ENCODE peak calls at places on chromosomes 1 and 21, in eight cellular contexts. P is stimulated activated CD4-positive, alpha-beta T cell treated with anti-CD3 and anti-CD28 coated beads, Interleukin-1b, Interleukin-23, amount 100 ng/mL, for 1 hour; Z is Daoy; R is KG1; U is HS-5; M is NCI-H1105; V is activated T-helper 1 cell treated with Interleukin-2 at 50 U/mL for 16 hours; T is COLO829. W is an unnamed sample.

GRCh38 chr21:35940074-35940927 is 120.0 kb downstream of the SETD4 start:
- DNase-seq in Z (peak), V (no peak), R (peak), U (peak), M (peak), P (no peak), T (peak), W (peak)

GRCh38 chr1:197776348-197777082 is 1.2 kb upstream of the DENND1B start:
- DNase-seq in T (no peak), Z (peak), P (no peak), R (peak), U (peak), M (no peak), V (no peak), W (peak)

GRCh38 chr1:15272782-15273127 is 25.7 kb downstream of the FHAD1 start:
- DNase-seq in V (no peak), Z (no peak), R (no peak), M (no peak), P (no peak), U (no peak), T (no peak), W (no peak)

GRCh38 chr1:232057217-232057895 is 430.8 kb downstream of the DISC1 start:
- DNase-seq in Z (no peak), R (no peak), M (no peak), T (no peak), U (no peak), V (no peak), P (no peak), W (peak)

GRCh38 chr1:162080472-162081015 is 11.1 kb downstream of the NOS1AP start:
- DNase-seq in V (no peak), R (no peak), Z (no peak), M (peak), P (no peak), T (no peak), U (no peak), W (no peak)

GRCh38 chr1:110234691-110235090 is 24.6 kb downstream of the KCNC4 start:
- DNase-seq in R (no peak), V (no peak), Z (peak), M (no peak), T (no peak), P (no peak), U (no peak), W (no peak)

GRCh38 chr1:116726872-116727271 is 27.4 kb upstream of the CD2 start:
- DNase-seq in U (no peak), V (no peak), T (no peak), P (no peak), Z (no peak), R (no peak), M (no peak), W (no peak)

GRCh38 chr1:200732438-200732837 is 6.3 kb upstream of the CAMSAP2 start:
- DNase-seq in M (no peak), R (no peak), U (no peak), Z (no peak), P (no peak), V (no peak), T (no peak), W (no peak)

GRCh38 chr1:22104865-22105437 is 37.9 kb downstream of the WNT4 start:
- DNase-seq in T (no peak), P (no peak), M (no peak), R (no peak), U (no peak), Z (no peak), V (peak), W (no peak)

GRCh38 chr1:77514871-77515776 is 167.3 kb downstream of the ZZZ3 start:
- DNase-seq in R (no peak), M (no peak), V (no peak), U (peak), P (no peak), T (no peak), Z (peak), W (no peak)

GRCh38 chr1:148263128-148263905 is 111.2 kb upstream of the NBPF11 start:
- DNase-seq in V (peak), R (no peak), T (no peak), M (peak), U (no peak), P (no peak), Z (peak), W (peak)

GRCh38 chr1:109319114-109319513 is 12.3 kb upstream of the MYBPHL start:
- DNase-seq in M (no peak), V (no peak), R (no peak), T (no peak), Z (no peak), U (no peak), P (no peak), W (no peak)

GRCh38 chr21:32702702-32703101 is 25.1 kb downstream of the SYNJ1 start:
- DNase-seq in M (no peak), V (no peak), U (peak), P (no peak), Z (peak), R (no peak), T (peak), W (no peak)

GRCh38 chr1:4177425-4178150 is 277.5 kb upstream of the C1orf174 start:
- DNase-seq in M (no peak), Z (no peak), R (no peak), U (no peak), P (no peak), V (no peak), T (no peak), W (no peak)

GRCh38 chr1:183783896-183784637 is 20.9 kb upstream of the RGL1 start:
- DNase-seq in T (no peak), U (no peak), M (no peak), R (no peak), V (no peak), P (no peak), Z (peak), W (peak)

GRCh38 chr21:42263591-42264131 is 44.7 kb downstream of the ABCG1 start:
- DNase-seq in M (no peak), U (no peak), P (no peak), V (no peak), T (no peak), R (no peak), Z (no peak), W (no peak)

GRCh38 chr1:2799811-2800663 is 1.5 kb downstream of the TTC34 start:
- DNase-seq in V (no peak), U (no peak), R (no peak), M (no peak), T (no peak), P (no peak), Z (no peak), W (no peak)

GRCh38 chr1:153957744-153958110 is 685 bp downstream of the CRTC2 start:
- DNase-seq in V (no peak), P (no peak), M (no peak), T (no peak), Z (peak), R (no peak), U (no peak), W (no peak)

GRCh38 chr1:1198423-1199140 is 7.8 kb downstream of the TNFRSF18 start:
- DNase-seq in P (no peak), U (no peak), R (no peak), M (no peak), V (no peak), T (no peak), Z (no peak), W (no peak)

GRCh38 chr1:58576727-58577675 is at the start of gene TACSTD2:
- DNase-seq in R (no peak), P (no peak), Z (no peak), M (no peak), T (no peak), V (no peak), U (no peak), W (no peak)

GRCh38 chr1:107724648-107725047 is 240.3 kb downstream of the VAV3 start:
- DNase-seq in V (no peak), R (no peak), T (no peak), M (no peak), Z (no peak), U (no peak), P (no peak), W (no peak)

GRCh38 chr1:39361446-39361845 is 130.0 kb upstream of the BMP8A start:
- DNase-seq in M (no peak), T (no peak), R (no peak), Z (no peak), U (no peak), P (no peak), V (no peak), W (no peak)

GRCh38 chr1:226547754-226548191 is 791 bp upstream of the STUM start:
- DNase-seq in V (peak), T (peak), M (peak), R (no peak), U (peak), P (no peak), Z (peak), W (peak)

GRCh38 chr1:29129916-29130315 is 6.2 kb upstream of the TMEM200B start:
- DNase-seq in T (no peak), M (no peak), U (no peak), P (no peak), Z (no peak), V (no peak), R (no peak), W (no peak)

GRCh38 chr21:46065215-46065992 is 32.5 kb upstream of the COL6A2 start:
- DNase-seq in Z (peak), M (no peak), R (no peak), T (no peak), V (no peak), U (no peak), P (no peak), W (no peak)

GRCh38 chr1:93177991-93178390 is 2.2 kb downstream of the TMED5 start:
- DNase-seq in U (no peak), V (no peak), R (no peak), M (no peak), P (no peak), T (peak), Z (peak), W (no peak)

GRCh38 chr1:29285771-29286170 is 49.4 kb downstream of the PTPRU start:
- DNase-seq in U (no peak), M (no peak), V (no peak), T (no peak), P (no peak), Z (no peak), R (no peak), W (no peak)

GRCh38 chr1:59990470-59990869 is 63.9 kb upstream of the CYP2J2 start:
- DNase-seq in R (no peak), V (no peak), Z (no peak), T (no peak), M (no peak), U (no peak), P (no peak), W (no peak)

GRCh38 chr1:23528245-23528978 is 2.6 kb downstream of the E2F2 start:
- DNase-seq in M (peak), V (peak), P (peak), U (peak), T (peak), Z (peak), R (peak), W (peak)